ENCODE peak calls at places on chromosomes 16 and 17, in ten cellular contexts. M, C, F, E, G, K, T, R, Y and U are unnamed samples.

GRCh38 chr17:83155128-83156081 is 76.0 kb downstream of the METRNL start:
- DNase-seq in M (no peak), C (no peak), F (no peak), E (no peak), G (peak), K (no peak), T (no peak), R (peak), Y (peak), U (no peak)

GRCh38 chr17:28711723-28712036 is at the start of gene PROCA1:
- DNase-seq in M (no peak), C (peak), F (no peak), E (no peak), G (no peak), K (no peak), T (no peak), R (no peak), Y (no peak), U (no peak)

GRCh38 chr16:85963746-85964370 is 64.9 kb downstream of the IRF8 start:
- DNase-seq in M (no peak), C (no peak), F (no peak), E (peak), G (peak), K (no peak), T (no peak), R (no peak), Y (peak), U (no peak)

GRCh38 chr17:18967806-18968744 is 16.1 kb downstream of the SLC5A10 start:
- DNase-seq in M (peak), C (no peak), F (no peak), E (no peak), G (no peak), K (no peak), T (no peak), R (peak), Y (no peak), U (no peak)

GRCh38 chr17:72421128-72422092 is 300.6 kb downstream of the SOX9 start:
- DNase-seq in M (peak), C (peak), F (peak), E (no peak), G (peak), K (no peak), T (peak), R (peak), Y (peak), U (peak)

GRCh38 chr17:41647940-41648410 is 23.6 kb upstream of the KRT17 start:
- DNase-seq in M (peak), C (peak), F (peak), E (peak), G (peak), K (peak), T (peak), R (peak), Y (peak), U (peak)

GRCh38 chr16:66223176-66223780 is 143.2 kb upstream of the CDH5 start:
- DNase-seq in M (no peak), C (no peak), F (no peak), E (no peak), G (no peak), K (no peak), T (no peak), R (no peak), Y (peak), U (no peak)

GRCh38 chr16:20740007-20740883 is 1.4 kb downstream of the THUMPD1 start:
- DNase-seq in M (no peak), C (peak), F (no peak), E (no peak), G (no peak), K (no peak), T (no peak), R (no peak), Y (no peak), U (no peak)

GRCh38 chr17:56908061-56908542 is 5.7 kb downstream of the TRIM25 start:
- DNase-seq in M (no peak), C (peak), F (no peak), E (peak), G (peak), K (no peak), T (no peak), R (no peak), Y (peak), U (no peak)

GRCh38 chr17:51650202-51650601 is 389.9 kb downstream of the UTP18 start:
- DNase-seq in M (peak), C (no peak), F (no peak), E (no peak), G (no peak), K (no peak), T (no peak), R (no peak), Y (no peak), U (no peak)

GRCh38 chr17:69654981-69655581 is 240.6 kb downstream of the MAP2K6 start:
- DNase-seq in M (no peak), C (peak), F (no peak), E (no peak), G (no peak), K (no peak), T (no peak), R (peak), Y (no peak), U (no peak)

GRCh38 chr17:44448412-44448811 is 54.8 kb downstream of the GPATCH8 start:
- DNase-seq in M (no peak), C (no peak), F (no peak), E (no peak), G (no peak), K (no peak), T (no peak), R (no peak), Y (no peak), U (no peak)

GRCh38 chr17:14815079-14815478 is 450.0 kb downstream of the PMP22 start:
- DNase-seq in M (no peak), C (no peak), F (no peak), E (no peak), G (no peak), K (no peak), T (no peak), R (no peak), Y (no peak), U (no peak)

GRCh38 chr17:74601944-74602572 is 10.0 kb upstream of the CD300LD start:
- DNase-seq in M (peak), C (no peak), F (peak), E (no peak), G (no peak), K (no peak), T (no peak), R (no peak), Y (no peak), U (no peak)

GRCh38 chr17:67779098-67779672 is 46.1 kb upstream of the BPTF start:
- DNase-seq in M (no peak), C (peak), F (no peak), E (peak), G (peak), K (no peak), T (no peak), R (no peak), Y (peak), U (no peak)

GRCh38 chr16:72021043-72021442 is 12.5 kb downstream of the DHODH start:
- DNase-seq in M (no peak), C (no peak), F (no peak), E (no peak), G (no peak), K (no peak), T (no peak), R (no peak), Y (no peak), U (no peak)

GRCh38 chr17:8096541-8096940 is 9.0 kb upstream of the ALOX12B start:
- DNase-seq in M (no peak), C (no peak), F (no peak), E (no peak), G (no peak), K (no peak), T (no peak), R (no peak), Y (no peak), U (no peak)

GRCh38 chr17:4142107-4142900 is 526 bp downstream of the ZZEF1 start:
- DNase-seq in M (peak), C (peak), F (no peak), E (peak), G (peak), K (no peak), T (no peak), R (no peak), Y (peak), U (no peak)

GRCh38 chr17:20010099-20010863 is 1.1 kb downstream of the SPECC1 start:
- DNase-seq in M (peak), C (no peak), F (peak), E (peak), G (no peak), K (no peak), T (no peak), R (peak), Y (no peak), U (no peak)

GRCh38 chr16:11497329-11497805 is 89.4 kb downstream of the LITAF start:
- DNase-seq in M (peak), C (no peak), F (peak), E (peak), G (peak), K (no peak), T (no peak), R (peak), Y (peak), U (peak)